ENCODE peak calls at places on chromosomes 6 and 20, in eight cellular contexts. S is SK-N-SH, Q is cardiac muscle cell, K is ovary, H is heart left ventricle, L is A549, B is kidney, I is mammary epithelial cell. T is an unnamed sample. For H3K9me3, the result is how much of the 10 kb centered on the place peaks cover.

GRCh38 chr6:6503186-6503585 is 85.3 kb upstream of the LY86 start:
- DNase-seq in S (no peak), Q (no peak), K (no peak), H (no peak), L (no peak), B (no peak), I (no peak), T (no peak)

GRCh38 chr6:101391772-101392560 is 1.5 kb upstream of the GRIK2 start:
- DNase-seq in S (no peak), Q (no peak), K (no peak), H (no peak), L (no peak), B (peak), I (no peak), T (no peak)

GRCh38 chr20:21270806-21271205 is 32.3 kb upstream of the XRN2 start:
- DNase-seq in S (no peak), Q (no peak), K (no peak), H (no peak), L (no peak), B (no peak), I (no peak), T (no peak)

GRCh38 chr6:16925461-16925860 is 164.2 kb upstream of the ATXN1 start:
- DNase-seq in S (no peak), Q (no peak), K (no peak), H (no peak), L (no peak), B (no peak), I (peak), T (peak)

GRCh38 chr6:30554962-30555361 is 1.3 kb downstream of the GNL1 start:
- DNase-seq in S (no peak), Q (no peak), K (no peak), H (no peak), L (no peak), B (no peak), I (no peak), T (no peak)

GRCh38 chr6:131042664-131043063 is 20.4 kb downstream of the EPB41L2 start:
- DNase-seq in S (no peak), Q (peak), K (no peak), H (no peak), L (no peak), B (no peak), I (no peak), T (no peak)

GRCh38 chr6:147297663-147298313 is 93.6 kb downstream of the STXBP5 start:
- DNase-seq in S (no peak), Q (no peak), K (no peak), H (no peak), L (no peak), B (no peak), I (no peak), T (no peak)

GRCh38 chr20:63453029-63453523 is 19.4 kb downstream of the KCNQ2 start:
- DNase-seq in S (peak), Q (peak), K (no peak), H (no peak), L (peak), B (no peak), I (no peak), T (no peak)

GRCh38 chr20:61042501-61043385 is 209.3 kb upstream of the CDH4 start:
- DNase-seq in S (no peak), Q (no peak), K (no peak), H (no peak), L (no peak), B (no peak), I (peak), T (no peak)

GRCh38 chr6:25035451-25036435 is 100.0 kb upstream of the RIPOR2 start:
- DNase-seq in S (no peak), Q (no peak), K (no peak), H (no peak), L (no peak), B (no peak), I (no peak), T (no peak)

GRCh38 chr6:127459231-127459641 is at the start of gene KIAA0408:
- DNase-seq in S (no peak), Q (peak), K (peak), H (peak), L (no peak), B (peak), I (peak), T (no peak)

GRCh38 chr20:1280421-1281102 is 14.5 kb downstream of the SNPH start:
- DNase-seq in S (no peak), Q (no peak), K (no peak), H (no peak), L (no peak), B (no peak), I (no peak), T (no peak)

GRCh38 chr20:34557936-34558319 is 590 bp upstream of the MAP1LC3A start:
- DNase-seq in S (peak), Q (no peak), K (peak), H (no peak), L (no peak), B (no peak), I (no peak), T (no peak)

GRCh38 chr6:20953019-20953418 is 418.8 kb downstream of the CDKAL1 start:
- DNase-seq in S (peak), Q (no peak), K (no peak), H (no peak), L (no peak), B (no peak), I (no peak), T (no peak)

GRCh38 chr20:9503530-9504251 is 10.7 kb upstream of the LAMP5 start:
- DNase-seq in S (no peak), Q (peak), K (no peak), H (no peak), L (no peak), B (no peak), I (no peak), T (peak)

GRCh38 chr6:130373992-130374391 is 8.2 kb downstream of the TMEM200A start:
- DNase-seq in S (no peak), Q (no peak), K (no peak), H (no peak), L (no peak), B (no peak), I (no peak), T (no peak)

GRCh38 chr6:25052181-25052580 is 116.4 kb upstream of the RIPOR2 start:
- DNase-seq in S (no peak), Q (no peak), K (no peak), H (no peak), L (no peak), B (no peak), I (peak), T (no peak)

GRCh38 chr6:108127826-108128225 is 38.0 kb upstream of the NR2E1 start:
- DNase-seq in S (no peak), Q (no peak), K (no peak), H (no peak), L (peak), B (no peak), I (peak), T (peak)

GRCh38 chr6:158620963-158621693 is 23.4 kb downstream of the DYNLT1 start:
- DNase-seq in S (peak), Q (no peak), K (no peak), H (no peak), L (no peak), B (peak), I (no peak), T (no peak)

GRCh38 chr6:142893088-142893487 is 51.9 kb downstream of the HIVEP2 start:
- DNase-seq in S (peak), Q (peak), K (no peak), H (no peak), L (no peak), B (no peak), I (peak), T (no peak)

GRCh38 chr20:50189681-50190250 is 864 bp upstream of the CEBPB start:
- DNase-seq in S (no peak), Q (peak), K (peak), H (peak), L (no peak), B (peak), I (no peak), T (no peak)

GRCh38 chr6:10567256-10568041 is 46.3 kb downstream of the GCNT2 start:
- DNase-seq in S (no peak), Q (no peak), K (no peak), H (no peak), L (no peak), B (no peak), I (peak), T (no peak)

GRCh38 chr6:69835414-69836179 is 30.8 kb upstream of the COL19A1 start:
- DNase-seq in S (peak), Q (peak), K (no peak), H (no peak), L (peak), B (no peak), I (peak), T (no peak)

GRCh38 chr6:22910370-22910769 is 341.0 kb downstream of the HDGFL1 start:
- DNase-seq in S (no peak), Q (no peak), K (no peak), H (no peak), L (no peak), B (no peak), I (no peak), T (no peak)

GRCh38 chr6:22917344-22917743 is 348.0 kb downstream of the HDGFL1 start:
- DNase-seq in S (no peak), Q (no peak), K (no peak), H (no peak), L (no peak), B (no peak), I (no peak), T (no peak)

DNA sequence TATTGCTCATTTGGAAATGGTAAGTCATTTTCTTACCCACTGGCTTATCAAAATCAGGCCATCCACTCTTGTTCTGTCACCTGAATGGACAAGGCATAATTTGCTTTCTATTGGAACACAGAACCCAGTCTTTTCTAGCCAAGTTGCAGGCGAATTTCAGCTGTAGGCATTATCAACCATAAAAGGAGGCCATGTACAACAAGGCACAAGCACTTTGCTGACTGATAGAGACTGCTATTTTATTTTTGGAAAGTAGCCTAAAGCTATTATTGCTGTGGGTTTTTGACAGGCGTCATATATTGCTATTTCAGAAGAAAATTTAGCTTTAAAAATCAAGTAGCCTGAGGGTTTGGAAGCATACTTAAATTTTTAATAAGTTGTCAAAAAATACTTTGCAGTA is 344.2 kb downstream of the HDGFL1 start:
- DNase-seq in S (no peak), Q (no peak), K (no peak), H (no peak), L (no peak), B (no peak), I (no peak), T (no peak)
- H3K9me3 ChIP-seq in S (under half), Q (under half), K (under half), H (under half), L (under half), B (under half), I (under half), T (under half)

DNA sequence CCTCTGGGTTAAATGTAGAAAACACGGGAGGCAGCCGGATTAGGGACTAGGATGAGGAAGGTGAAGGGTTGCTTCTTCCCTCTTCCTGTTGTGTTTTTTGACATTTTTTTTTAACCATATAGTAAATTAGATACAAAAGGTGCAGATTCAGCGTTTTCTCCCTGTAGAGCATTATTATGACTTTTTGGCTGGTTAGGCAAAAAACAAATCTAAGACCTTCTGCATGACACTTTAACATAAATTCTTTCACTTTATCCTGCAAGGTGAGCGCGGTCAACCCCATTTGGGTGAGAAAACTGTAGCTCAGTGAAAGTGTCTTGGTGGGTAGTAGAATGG is 1.3 kb downstream of the SLC16A10 start:
- DNase-seq in S (no peak), Q (no peak), K (no peak), H (no peak), L (no peak), B (no peak), I (no peak), T (no peak)
- H3K4me3 ChIP-seq in S (peak), Q (peak), K (no peak), H (peak), L (peak), B (peak), I (no peak), T (no peak)

DNA sequence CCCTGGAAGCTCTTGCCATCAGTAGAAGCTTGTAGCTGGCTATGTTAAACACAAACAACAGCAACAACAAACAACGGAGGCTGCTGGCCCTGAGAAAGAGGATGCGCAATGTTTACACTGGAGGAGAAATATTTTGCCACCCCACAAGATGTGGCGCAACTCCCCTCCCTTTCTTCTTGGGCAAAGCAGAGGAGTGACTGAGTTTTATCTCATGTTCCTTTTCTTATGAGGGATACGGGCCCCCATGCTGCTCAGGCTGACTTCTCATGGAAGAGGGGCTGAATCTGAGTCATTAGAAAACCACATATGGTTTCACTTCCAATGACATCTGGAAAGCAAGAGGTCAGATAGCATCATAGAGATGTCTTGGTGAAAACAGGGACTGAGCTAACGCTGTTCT is 75.9 kb upstream of the HDDC2 start:
- DNase-seq in S (peak), Q (peak), K (no peak), H (no peak), L (no peak), B (no peak), I (no peak), T (peak)
- H3K27ac ChIP-seq in S (no peak), Q (no peak), K (no peak), H (peak), L (no peak), B (no peak), I (no peak), T (no peak)

GRCh38 chr6:167754691-167755090 is 72.0 kb upstream of the AFDN start:
- DNase-seq in S (no peak), Q (no peak), K (no peak), H (no peak), L (no peak), B (peak), I (no peak), T (no peak)
- H3K9me3 ChIP-seq in S (under half), Q (under half), K (under half), H (under half), L (under half), B (under half), I (under half), T (under half)

GRCh38 chr20:56628873-56629463 is at the start of gene TFAP2C:
- DNase-seq in S (peak), Q (peak), K (peak), H (peak), L (peak), B (peak), I (peak), T (peak)

GRCh38 chr20:56630506-56631317 is 1.6 kb downstream of the TFAP2C start:
- DNase-seq in S (peak), Q (no peak), K (no peak), H (no peak), L (no peak), B (peak), I (peak), T (no peak)

GRCh38 chr20:56629464-56630085 is 469 bp downstream of the TFAP2C start:
- DNase-seq in S (peak), Q (no peak), K (no peak), H (no peak), L (peak), B (peak), I (no peak), T (peak)

GRCh38 chr20:56631318-56631989 is 2.3 kb downstream of the TFAP2C start:
- DNase-seq in S (peak), Q (no peak), K (no peak), H (no peak), L (no peak), B (peak), I (peak), T (no peak)

GRCh38 chr20:56630086-56630493 is 984 bp downstream of the TFAP2C start:
- DNase-seq in S (peak), Q (peak), K (no peak), H (no peak), L (peak), B (peak), I (peak), T (no peak)
- H3K4me3 ChIP-seq in S (no peak), Q (peak), K (peak), H (peak), L (peak), B (peak), I (peak), T (peak)

GRCh38 chr20:53533500-53533899 is 60.1 kb downstream of the ZNF217 start:
- DNase-seq in S (no peak), Q (no peak), K (no peak), H (no peak), L (no peak), B (no peak), I (no peak), T (no peak)
- H3K27ac ChIP-seq in S (no peak), Q (no peak), K (no peak), H (no peak), L (no peak), B (no peak), I (no peak), T (no peak)

GRCh38 chr6:168433898-168434297 is 7.1 kb upstream of the SMOC2 start:
- DNase-seq in S (no peak), Q (no peak), K (no peak), H (no peak), L (no peak), B (no peak), I (no peak), T (no peak)

GRCh38 chr6:168432196-168432595 is 8.8 kb upstream of the SMOC2 start:
- DNase-seq in S (no peak), Q (no peak), K (no peak), H (no peak), L (no peak), B (no peak), I (no peak), T (no peak)

GRCh38 chr6:168428863-168429262 is 12.1 kb upstream of the SMOC2 start:
- DNase-seq in S (no peak), Q (no peak), K (no peak), H (no peak), L (no peak), B (no peak), I (no peak), T (no peak)

GRCh38 chr6:168427184-168427583 is 13.8 kb upstream of the SMOC2 start:
- DNase-seq in S (peak), Q (no peak), K (no peak), H (no peak), L (no peak), B (no peak), I (no peak), T (no peak)

GRCh38 chr6:168428052-168428829 is 12.7 kb upstream of the SMOC2 start:
- DNase-seq in S (no peak), Q (no peak), K (no peak), H (no peak), L (no peak), B (no peak), I (no peak), T (no peak)
- H3K9me3 ChIP-seq in S (under half), Q (under half), K (under half), H (under half), L (under half), B (under half), I (under half), T (under half)

T was measured in SJSA1.